ENCODE peak calls at places on chromosomes 12 and 14, in five cellular contexts. S, T, X, D and I are unnamed samples.

GRCh38 chr14:91873476-91874265 is 6.3 kb upstream of the TC2N start:
- DNase-seq in T (no peak), X (peak; percentile 74), S (no peak), D (peak; percentile 88), I (peak; percentile 8)

GRCh38 chr14:105117257-105117646 is 51.3 kb downstream of the JAG2 start:
- DNase-seq in S (no peak), T (no peak), X (no peak), D (no peak), I (no peak)

GRCh38 chr12:45768194-45768593 is 38.7 kb downstream of the ARID2 start:
- DNase-seq in S (no peak), D (no peak), X (peak; percentile 93), T (no peak), I (peak; percentile 87)

GRCh38 chr12:91098942-91099341 is 12.4 kb downstream of the LUM start:
- DNase-seq in X (peak; percentile 76), T (peak; percentile 75), D (no peak), S (no peak), I (peak; percentile 58)

GRCh38 chr12:28497889-28498411 is 307.7 kb downstream of the CCDC91 start:
- DNase-seq in T (no peak), S (no peak), X (peak; percentile 63), D (no peak), I (peak; percentile 59)

GRCh38 chr14:64549805-64550538 is at the start of gene PPP1R36:
- DNase-seq in D (peak; percentile 46), S (no peak), X (no peak), T (peak; percentile 70), I (no peak)

GRCh38 chr14:105914738-105915385 is 388.5 kb downstream of the TMEM121 start:
- DNase-seq in T (no peak), D (no peak), S (no peak), X (no peak), I (no peak)

GRCh38 chr12:89414851-89415250 is 62.5 kb upstream of the DUSP6 start:
- DNase-seq in X (peak; percentile 3), S (no peak), T (no peak), D (no peak), I (peak; percentile 37)

GRCh38 chr12:68131867-68132414 is 27.6 kb downstream of the IFNG start:
- DNase-seq in T (no peak), D (no peak), X (peak; percentile 71), S (no peak), I (peak; percentile 70)

GRCh38 chr12:85996280-85996679 is 122.2 kb downstream of the NTS start:
- DNase-seq in X (no peak), S (no peak), T (no peak), D (no peak), I (no peak)

GRCh38 chr12:82359115-82359478 is 768 bp downstream of the METTL25 start:
- DNase-seq in T (no peak), S (no peak), D (no peak), X (no peak), I (no peak)

GRCh38 chr12:82358200-82359114 is at the start of the genes CCDC59 and METTL25:
- DNase-seq in X (peak; percentile 97), T (peak; percentile 98), D (peak; percentile 98), S (peak; percentile 86), I (peak; percentile 96)

GRCh38 chr12:82361461-82361915 is 3.2 kb downstream of the METTL25 start:
- DNase-seq in S (no peak), T (no peak), X (no peak), D (no peak), I (no peak)

GRCh38 chr12:82357845-82358199 is 365 bp downstream of the CCDC59 start:
- DNase-seq in D (no peak), S (peak; percentile 21), X (no peak), T (no peak), I (no peak)

GRCh38 chr12:82357340-82357739 is 847 bp downstream of the CCDC59 start:
- DNase-seq in T (no peak), S (no peak), X (no peak), D (no peak), I (no peak)
- H3K27ac ChIP-seq in T (peak overlapping the region; percentile 89), S (peak overlapping the region; percentile 100), X (peak overlapping the region; percentile 95), D (peak overlapping the region; percentile 98), I (peak overlapping the region; percentile 84)

GRCh38 chr12:72368298-72368697 is 96.1 kb downstream of the TRHDE start:
- DNase-seq in S (no peak), X (no peak), T (no peak), D (no peak), I (no peak)
- TF ChIP-seq CTCF in S (no peak), X (no peak), T (no peak), D (no peak), I (no peak)

DNA sequence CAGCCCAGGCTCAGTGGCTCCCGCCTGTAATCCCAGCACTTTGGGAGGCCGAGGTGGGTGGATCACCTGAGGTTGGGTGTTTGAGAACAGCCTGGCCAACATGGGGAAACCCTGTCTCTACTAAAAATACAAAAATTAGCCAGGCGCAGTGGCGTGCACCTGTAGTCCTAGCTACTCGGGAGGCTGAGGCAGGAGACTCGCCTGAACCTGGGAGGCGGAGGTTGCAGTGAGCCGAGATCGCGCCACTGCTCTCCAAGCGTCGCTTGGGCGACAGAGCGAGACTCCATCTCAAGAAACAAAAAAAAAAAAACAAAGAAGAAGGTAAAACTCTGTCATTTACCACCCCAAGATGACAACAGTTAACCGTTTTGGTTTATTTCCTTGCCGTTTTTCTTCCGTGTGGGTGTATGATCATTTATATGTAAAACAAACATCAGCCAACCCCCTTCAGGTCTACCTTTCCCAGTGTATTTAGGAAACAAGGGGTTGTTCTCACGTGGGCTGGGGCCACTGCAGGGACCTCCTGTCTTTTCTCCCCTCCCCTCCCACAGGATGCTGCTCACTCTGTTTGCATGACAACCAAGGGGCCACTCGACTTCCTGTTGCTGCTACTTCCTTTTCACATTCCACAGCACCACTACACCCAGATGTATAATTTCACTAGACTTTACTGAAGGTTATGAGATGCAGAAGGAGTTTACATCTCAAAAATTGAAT is 13.6 kb downstream of the TTC9 start:
- DNase-seq in X (no peak), S (no peak), D (peak; percentile 87), T (no peak), I (no peak)
- H3K4me1 ChIP-seq in X (no peaks in the 10 kb centered on the region), S (no peaks in the 10 kb centered on the region), D (peaks cover 91% of the 10 kb centered on the region), T (no peaks in the 10 kb centered on the region), I (no peaks in the 10 kb centered on the region)

GRCh38 chr12:946656-947055 is 2.8 kb downstream of the RAD52 start:
- DNase-seq in S (no peak), D (no peak), T (no peak), X (no peak), I (no peak)

GRCh38 chr12:948238-948637 is 1.3 kb downstream of the RAD52 start:
- DNase-seq in X (no peak), S (no peak), D (no peak), T (no peak), I (no peak)

GRCh38 chr12:946212-946611 is 3.3 kb downstream of the RAD52 start:
- DNase-seq in S (no peak), T (no peak), X (no peak), D (no peak), I (no peak)

GRCh38 chr12:943051-943450 is 6.4 kb downstream of the RAD52 start:
- DNase-seq in D (no peak), T (no peak), S (no peak), X (no peak), I (no peak)

GRCh38 chr12:944201-944600 is 5.3 kb downstream of the RAD52 start:
- DNase-seq in T (no peak), D (no peak), X (no peak), S (no peak), I (no peak)
- H3K27ac ChIP-seq in T (no peak overlapping the region), D (no peak overlapping the region), X (no peak overlapping the region), S (no peak overlapping the region), I (no peak overlapping the region)